ENCODE peak calls at places on chromosomes 16 and 17, in ten cellular contexts. P is PC-3; B is RWPE2; M is Panc1; O is A549; T is naive thymus-derived CD4-positive, alpha-beta T cell; J is natural killer cell; L is SK-N-SH treated with all-trans-retinoic acid at 6 μM for 48 hours; Q is activated CD4-positive, CD25-positive, alpha-beta regulatory T cell treated with anti-CD3 and anti-CD28 coated beads, Interleukin-2, amount 50 U/mL, for 24 hours; S is left ventricle myocardium superior. F is an unnamed sample.

GRCh38 chr16:77331802-77332586 is 102.8 kb downstream of the ADAMTS18 start:
- ATAC-seq in P (no peak), B (no peak), M (no peak), O (no peak), T (no peak), J (no peak), L (no peak), Q (no peak), S (no peak), F (no peak)

GRCh38 chr17:29590979-29591736 is 1.7 kb upstream of the GIT1 start:
- ATAC-seq in P (no peak), B (peak; percentile 48), M (peak; percentile 52), O (peak; percentile 68), T (no peak), J (no peak), L (peak; percentile 53), Q (no peak), S (peak; percentile 3), F (no peak)

GRCh38 chr16:31120129-31120528 is 2.7 kb downstream of the KAT8 start:
- ATAC-seq in P (no peak), B (no peak), M (no peak), O (no peak), T (no peak), J (no peak), L (no peak), Q (no peak), S (no peak), F (no peak)

GRCh38 chr16:63129411-63130125 is 1093.3 kb upstream of the CDH8 start:
- ATAC-seq in P (no peak), B (no peak), M (no peak), O (no peak), T (no peak), J (no peak), L (no peak), Q (no peak), S (peak; percentile 11), F (peak; percentile 41)

GRCh38 chr17:39365252-39365651 is 36.2 kb downstream of the FBXL20 start:
- ATAC-seq in P (no peak), B (no peak), M (no peak), O (no peak), T (no peak), J (no peak), L (peak; percentile 65), Q (no peak), S (peak; percentile 59), F (no peak)

GRCh38 chr16:60682219-60682618 is 1354.0 kb downstream of the CDH8 start:
- ATAC-seq in P (no peak), B (no peak), M (no peak), O (no peak), T (no peak), J (no peak), L (no peak), Q (no peak), S (no peak), F (no peak)

GRCh38 chr17:58351710-58352017 is 337 bp downstream of the SUPT4H1 start:
- ATAC-seq in P (peak; percentile 1), B (peak; percentile 5), M (peak; percentile 26), O (peak; percentile 60), T (peak; percentile 5), J (peak; percentile 14), L (peak; percentile 41), Q (peak; percentile 7), S (no peak), F (peak; percentile 6)

GRCh38 chr17:43416998-43417891 is 18.5 kb downstream of the ARL4D start:
- ATAC-seq in P (peak; percentile 65), B (peak; percentile 55), M (no peak), O (peak; percentile 59), T (no peak), J (no peak), L (peak; percentile 71), Q (no peak), S (peak; percentile 92), F (no peak)

GRCh38 chr17:1724869-1725641 is 551 bp downstream of the WDR81 start:
- ATAC-seq in P (peak; percentile 71), B (peak; percentile 50), M (peak; percentile 78), O (peak; percentile 70), T (peak; percentile 66), J (peak; percentile 56), L (peak; percentile 53), Q (peak; percentile 68), S (peak; percentile 55), F (peak; percentile 71)

GRCh38 chr17:3846739-3847670 is 959 bp upstream of the NCBP3 start:
- ATAC-seq in P (no peak), B (no peak), M (no peak), O (no peak), T (no peak), J (no peak), L (no peak), Q (no peak), S (no peak), F (no peak)

GRCh38 chr16:75175074-75175473 is 26.8 kb downstream of the ZFP1 start:
- ATAC-seq in P (no peak), B (no peak), M (no peak), O (no peak), T (no peak), J (no peak), L (no peak), Q (no peak), S (no peak), F (no peak)

GRCh38 chr16:84735846-84736586 is 36.2 kb downstream of the USP10 start:
- ATAC-seq in P (peak; percentile 25), B (peak; percentile 7), M (no peak), O (no peak), T (peak; percentile 75), J (no peak), L (no peak), Q (no peak), S (peak; percentile 38), F (no peak)

F was measured in stimulated activated memory B cell treated with anti-CD40 and anti-IgM and Interleukin-4, amounts not matched to agents 10 μg/mL and 1 μg/mL and 100 μg/mL, for 72 hours.